ENCODE peak calls at places on chromosomes 16 and 17, in six cellular contexts. B is NT2/D1, O is SK-N-SH, D is ovary, W is lung, V is RWPE2. E is an unnamed sample.

GRCh38 chr17:31593806-31594205 is 202.3 kb downstream of the RAB11FIP4 start:
- DNase-seq in B (no peak), O (no peak), D (no peak), W (no peak), V (no peak), E (peak; percentile 87)

GRCh38 chr17:79006001-79006400 is 3.6 kb downstream of the CANT1 start:
- DNase-seq in B (no peak), O (no peak), D (peak; percentile 33), W (no peak), V (no peak), E (no peak)

GRCh38 chr16:81066700-81067099 is 10.3 kb downstream of the C16orf46 start:
- DNase-seq in B (no peak), O (no peak), D (no peak), W (no peak), V (no peak), E (peak; percentile 33)

GRCh38 chr17:69857412-69857835 is 217.6 kb upstream of the KCNJ16 start:
- DNase-seq in B (no peak), O (no peak), D (no peak), W (no peak), V (no peak), E (peak; percentile 43)

GRCh38 chr17:71441098-71441497 is 679.7 kb upstream of the SOX9 start:
- DNase-seq in B (no peak), O (no peak), D (no peak), W (no peak), V (peak; percentile 61), E (peak; percentile 57)

GRCh38 chr17:2171725-2172446 is 117.0 kb downstream of the HIC1 start:
- DNase-seq in B (no peak), O (no peak), D (peak; percentile 87), W (peak; percentile 79), V (no peak), E (peak; percentile 94)

GRCh38 chr16:14240216-14240843 is 169.2 kb downstream of the MRTFB start:
- DNase-seq in B (no peak), O (no peak), D (peak; percentile 54), W (no peak), V (no peak), E (no peak)

GRCh38 chr17:38428150-38428642 is at the start of gene ARHGAP23:
- DNase-seq in B (no peak), O (peak; percentile 96), D (peak; percentile 80), W (peak; percentile 68), V (no peak), E (peak; percentile 88)

GRCh38 chr16:76461836-76462235 is 184.6 kb downstream of the CNTNAP4 start:
- DNase-seq in B (no peak), O (no peak), D (no peak), W (no peak), V (no peak), E (no peak)

GRCh38 chr16:84739349-84740124 is 39.7 kb downstream of the USP10 start:
- DNase-seq in B (no peak), O (no peak), D (no peak), W (no peak), V (no peak), E (peak; percentile 77)

GRCh38 chr17:15262291-15263205 is 2.6 kb downstream of the PMP22 start:
- DNase-seq in B (peak; percentile 40), O (peak; percentile 84), D (peak; percentile 90), W (peak; percentile 77), V (no peak), E (peak; percentile 95)

GRCh38 chr17:34156401-34156740 is 98.7 kb upstream of the CCL2 start:
- DNase-seq in B (no peak), O (peak; percentile 53), D (no peak), W (no peak), V (no peak), E (no peak)
- H3K4me3 ChIP-seq in B (peak overlapping the region; percentile 44), O (no peak overlapping the region), D (no peak overlapping the region), W (no peak overlapping the region), V (no peak overlapping the region), E (no peak overlapping the region)

DNA sequence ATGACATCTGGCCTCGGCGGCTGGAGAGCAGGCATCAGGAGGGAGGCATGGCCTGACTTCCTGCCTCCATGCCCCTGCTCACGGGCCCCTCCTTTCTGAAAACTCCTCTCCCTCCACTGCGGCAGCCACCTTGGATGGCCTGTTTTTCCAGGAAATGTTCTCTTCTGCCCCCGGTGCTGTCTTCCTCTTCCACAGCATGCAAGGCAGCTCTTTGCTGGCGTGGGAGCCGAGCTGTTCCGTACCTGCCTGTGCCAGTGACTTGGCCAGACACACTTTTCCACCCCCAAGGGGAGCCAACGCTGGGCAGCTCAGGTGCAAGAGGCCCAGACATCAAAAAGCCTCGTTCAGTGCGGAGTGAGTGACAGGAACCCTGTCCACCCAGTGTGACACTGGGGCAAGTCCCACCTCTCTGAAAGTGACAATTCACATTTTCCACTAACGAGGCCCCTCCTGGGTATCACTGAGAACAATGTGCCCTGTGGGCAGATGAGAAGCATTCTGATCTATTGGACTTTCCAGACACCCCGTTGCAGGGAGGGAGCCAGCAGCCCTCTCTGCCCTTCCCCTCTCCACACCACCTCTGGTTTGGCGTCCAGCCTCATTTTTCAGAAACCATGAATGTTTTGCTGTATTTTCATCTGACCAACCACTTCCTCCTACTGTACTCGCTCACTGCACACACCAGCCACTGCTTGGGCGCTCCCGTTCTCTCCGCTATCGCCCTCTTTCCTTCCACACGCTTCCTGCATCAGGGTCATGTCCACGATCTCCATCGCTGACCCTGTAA is 31.1 kb downstream of the NSMCE1 start:
- DNase-seq in B (no peak), O (peak; percentile 68), D (peak; percentile 34), W (no peak), V (no peak), E (no peak)
- H3K4me1 ChIP-seq in B (peaks cover 10% of the 10 kb centered on the region), O (peaks cover 37% of the 10 kb centered on the region), D (peaks cover 12% of the 10 kb centered on the region), W (peaks cover 32% of the 10 kb centered on the region), V (peaks cover 11% of the 10 kb centered on the region), E (peaks cover 26% of the 10 kb centered on the region)

DNA sequence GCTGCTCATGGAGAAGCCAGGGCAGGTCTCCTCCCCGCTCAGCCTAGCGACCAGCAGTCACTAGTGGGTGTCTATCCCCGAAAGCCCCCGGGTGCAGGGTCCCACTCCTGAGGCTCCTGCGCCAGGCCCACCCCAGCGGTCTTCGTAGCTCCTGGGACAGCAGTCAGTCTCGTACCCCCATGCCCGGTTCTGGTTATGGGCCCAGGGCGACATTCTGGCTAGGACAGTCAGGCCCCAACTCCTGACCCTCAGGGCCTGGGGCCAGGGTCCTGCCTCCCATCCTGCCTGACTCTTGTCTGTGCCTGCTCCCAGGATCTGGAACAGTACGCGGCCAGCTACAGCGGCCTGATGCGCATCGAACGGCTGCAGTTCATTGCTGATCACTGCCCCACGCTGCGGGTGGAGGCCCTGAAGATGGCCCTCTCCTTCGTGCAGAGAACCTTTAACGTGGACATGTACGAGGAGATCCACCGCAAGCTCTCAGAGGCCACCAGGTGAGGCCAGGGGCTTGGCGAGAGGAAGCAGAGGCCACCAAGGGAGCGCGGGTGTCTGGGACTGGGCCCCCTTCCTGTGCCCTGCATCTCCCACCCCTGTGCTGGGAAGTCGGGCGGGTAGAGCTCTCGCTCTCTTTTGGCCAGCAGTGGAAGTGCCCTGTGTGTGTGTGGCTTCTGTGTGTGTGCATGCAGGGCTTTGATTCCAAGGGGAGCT is 2.0 kb downstream of the GPS1 start:
- DNase-seq in B (no peak), O (no peak), D (no peak), W (no peak), V (no peak), E (no peak)
- H3K4me3 ChIP-seq in B (no peak overlapping the region), O (peak overlapping the region; percentile 100), D (no peak overlapping the region), W (no peak overlapping the region), V (no peak overlapping the region), E (peak overlapping the region; percentile 91)

DNA sequence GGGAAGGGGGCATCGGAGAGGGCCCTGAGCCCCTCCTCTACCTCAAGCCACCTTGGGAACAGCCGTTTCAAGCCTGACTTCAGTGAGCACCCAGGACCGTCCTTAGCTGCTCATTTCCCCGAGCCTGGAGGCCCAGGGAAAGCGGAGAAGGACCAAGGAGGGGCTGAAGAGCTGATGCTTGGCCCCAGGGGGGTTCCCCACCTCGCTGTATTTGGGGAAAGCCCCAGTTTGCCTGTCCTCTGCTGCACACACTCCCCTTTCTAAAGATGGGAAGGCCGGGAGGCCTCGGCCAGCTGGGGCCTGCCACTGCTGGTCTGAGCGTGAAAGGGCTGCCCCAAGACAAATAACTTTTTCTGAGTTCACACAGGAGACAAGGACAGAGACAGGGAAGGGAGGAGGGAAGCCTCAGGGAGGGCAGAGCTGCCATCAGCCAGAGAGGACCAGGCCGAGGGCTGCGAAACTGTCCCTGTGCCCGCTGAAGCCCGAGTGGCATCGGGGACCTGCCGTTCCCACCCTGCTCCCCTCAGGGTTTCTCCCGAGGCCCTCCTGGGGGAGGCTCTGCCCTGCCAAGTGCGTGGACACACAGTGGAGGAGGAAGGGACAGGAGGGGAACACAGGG is 11.6 kb downstream of the ZACN start:
- DNase-seq in B (no peak), O (no peak), D (no peak), W (no peak), V (no peak), E (no peak)
- H3K4me1 ChIP-seq in B (peaks cover 3% of the 10 kb centered on the region), O (no peaks in the 10 kb centered on the region), D (no peaks in the 10 kb centered on the region), W (no peaks in the 10 kb centered on the region), V (no peaks in the 10 kb centered on the region), E (no peaks in the 10 kb centered on the region)

DNA sequence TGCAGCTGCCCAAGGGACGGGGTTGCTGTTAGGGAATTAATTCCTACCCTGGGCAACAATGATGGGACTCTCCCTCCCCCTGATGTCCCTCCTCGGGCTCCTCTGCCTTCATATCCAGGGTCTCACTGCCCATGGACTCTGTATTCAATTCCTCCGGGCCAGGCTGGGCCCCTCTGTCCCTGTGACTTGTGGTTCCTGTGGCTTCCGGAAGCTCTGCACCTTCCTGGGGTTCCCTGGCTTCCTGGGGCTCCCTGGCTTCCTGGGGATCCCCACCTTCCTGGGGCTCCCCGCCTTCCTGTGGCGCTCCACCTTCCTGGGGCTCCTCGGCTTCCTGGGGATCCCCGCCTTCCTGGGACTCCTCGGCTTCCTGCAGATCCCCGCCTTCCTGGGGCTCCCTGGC is 35.2 kb downstream of the SRL start:
- DNase-seq in B (no peak), O (no peak), D (no peak), W (no peak), V (no peak), E (no peak)
- H3K4me3 ChIP-seq in B (no peak overlapping the region), O (no peak overlapping the region), D (no peak overlapping the region), W (no peak overlapping the region), V (no peak overlapping the region), E (no peak overlapping the region)

GRCh38 chr16:67186550-67186950 is 2.8 kb upstream of the MATCAP1 start:
- DNase-seq in B (no peak), O (no peak), D (peak; percentile 42), W (no peak), V (no peak), E (peak; percentile 41)

GRCh38 chr16:67185003-67185865 is 1.5 kb upstream of the MATCAP1 start:
- DNase-seq in B (peak; percentile 92), O (peak; percentile 73), D (peak; percentile 97), W (peak; percentile 92), V (peak; percentile 91), E (peak; percentile 98)

GRCh38 chr16:67185866-67186134 is 2.0 kb upstream of the MATCAP1 start:
- DNase-seq in B (no peak), O (no peak), D (no peak), W (no peak), V (no peak), E (no peak)

GRCh38 chr16:67188798-67189197 is 1.1 kb downstream of the EXOC3L1 start:
- DNase-seq in B (no peak), O (no peak), D (no peak), W (no peak), V (no peak), E (no peak)

GRCh38 chr16:67187175-67187900 is 2.6 kb downstream of the EXOC3L1 start:
- DNase-seq in B (no peak), O (no peak), D (peak; percentile 47), W (no peak), V (no peak), E (no peak)
- H3K4me1 ChIP-seq in B (peaks cover 29% of the 10 kb centered on the region), O (peaks cover 18% of the 10 kb centered on the region), D (peaks cover 5% of the 10 kb centered on the region), W (peaks cover 19% of the 10 kb centered on the region), V (peaks cover 8% of the 10 kb centered on the region), E (peaks cover 24% of the 10 kb centered on the region)

E was measured in adipocyte.